ENCODE peak calls at places on chromosomes 4 and X, in four cellular contexts. O is endothelial cell, C is prostate gland, Y is psoas muscle. U is an unnamed sample.
A peak's percentile ranks its signal among the peaks of the same experiment; 100 is the strongest.

GRCh38 chrX:152876931-152877840 is 20.7 kb upstream of the ZNF185 start:
- DNase-seq in O (no peak), C (no peak), Y (no peak), U (no peak)

GRCh38 chrX:9282325-9282724 is 182.5 kb upstream of the TBL1X start:
- DNase-seq in O (no peak), C (no peak), Y (no peak), U (no peak)

GRCh38 chr4:51831133-51831532 is 11.8 kb upstream of the DCUN1D4 start:
- DNase-seq in O (peak; percentile 57), C (peak; percentile 46), Y (peak; percentile 81), U (peak; percentile 18)

GRCh38 chr4:186500721-186501304 is 54.6 kb downstream of the MTNR1A start:
- DNase-seq in O (no peak), C (no peak), Y (no peak), U (no peak)

GRCh38 chrX:39995457-39995856 is 102.3 kb downstream of the BCOR start:
- DNase-seq in O (no peak), C (no peak), Y (no peak), U (no peak)

GRCh38 chrX:31314921-31315320 is 243.1 kb upstream of the FTHL17 start:
- DNase-seq in O (no peak), C (no peak), Y (no peak), U (no peak)

GRCh38 chr4:74262522-74262921 is 45.7 kb upstream of the EPGN start:
- DNase-seq in O (no peak), C (no peak), Y (no peak), U (peak; percentile 13)

GRCh38 chrX:150940844-150941495 is 42.2 kb upstream of the HMGB3 start:
- DNase-seq in O (no peak), C (no peak), Y (no peak), U (no peak)

GRCh38 chrX:16578218-16578617 is 71.7 kb upstream of the S100G start:
- DNase-seq in O (peak; percentile 6), C (no peak), Y (no peak), U (no peak)

GRCh38 chr4:71188197-71188625 is 150.6 kb upstream of the SLC4A4 start:
- DNase-seq in O (peak; percentile 13), C (no peak), Y (no peak), U (no peak)

GRCh38 chr4:159222158-159222557 is 119.3 kb downstream of the RAPGEF2 start:
- DNase-seq in O (no peak), C (no peak), Y (no peak), U (no peak)

GRCh38 chr4:107647591-107647990 is 72.4 kb downstream of the PAPSS1 start:
- DNase-seq in O (no peak), C (no peak), Y (no peak), U (no peak)

GRCh38 chr4:102036619-102037376 is 246.3 kb downstream of the BANK1 start:
- DNase-seq in O (no peak), C (peak; percentile 7), Y (no peak), U (peak; percentile 74)

GRCh38 chrX:65926095-65927019 is 113.5 kb downstream of the VSIG4 start:
- DNase-seq in O (no peak), C (no peak), Y (no peak), U (no peak)

GRCh38 chr4:112975567-112976355 is 73.7 kb upstream of the ANK2 start:
- DNase-seq in O (no peak), C (no peak), Y (no peak), U (no peak)

GRCh38 chrX:23317799-23318724 is 16.6 kb upstream of the PTCHD1 start:
- DNase-seq in O (peak; percentile 57), C (no peak), Y (no peak), U (no peak)

DNA sequence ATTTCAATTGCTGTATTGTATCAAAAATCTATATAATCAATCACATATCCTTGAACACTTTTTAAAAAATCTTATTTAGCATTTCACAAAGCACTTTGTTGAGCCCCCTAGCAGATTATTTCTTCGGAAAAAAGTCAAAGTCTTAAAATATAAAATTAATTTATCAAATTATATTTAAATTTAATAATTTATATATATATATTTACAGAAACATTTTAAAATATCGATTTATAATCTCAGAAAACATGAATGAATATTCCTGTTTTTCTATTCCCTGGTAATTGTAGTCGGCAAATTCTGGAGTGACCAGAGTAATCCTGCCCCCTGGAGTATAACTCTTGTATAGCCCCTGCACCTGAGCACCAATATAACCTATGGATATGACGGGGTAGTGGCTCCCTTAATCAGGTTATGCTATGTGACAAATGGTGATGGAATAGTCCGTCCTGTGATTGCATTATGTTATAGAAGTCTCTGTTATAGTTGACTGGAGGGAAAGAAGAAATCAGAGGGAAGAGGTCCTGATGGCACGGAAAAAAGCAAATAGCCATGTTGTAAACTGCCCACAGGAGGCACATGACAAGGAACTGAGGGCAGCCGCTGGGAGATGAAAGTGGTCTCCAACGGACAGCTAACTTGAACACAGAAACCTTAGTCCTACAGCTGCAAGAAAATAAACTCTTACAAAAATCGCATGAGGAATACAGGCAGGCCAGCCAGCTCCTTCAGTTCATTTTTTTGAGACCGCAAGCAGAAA is 1092.3 kb downstream of the ARAP2 start:
- DNase-seq in O (peak; percentile 52), C (no peak), Y (no peak), U (no peak)
- TF ChIP-seq CTCF in O (peak; percentile 71), C (no peak), Y (peak; percentile 24), U (peak; percentile 74)

DNA sequence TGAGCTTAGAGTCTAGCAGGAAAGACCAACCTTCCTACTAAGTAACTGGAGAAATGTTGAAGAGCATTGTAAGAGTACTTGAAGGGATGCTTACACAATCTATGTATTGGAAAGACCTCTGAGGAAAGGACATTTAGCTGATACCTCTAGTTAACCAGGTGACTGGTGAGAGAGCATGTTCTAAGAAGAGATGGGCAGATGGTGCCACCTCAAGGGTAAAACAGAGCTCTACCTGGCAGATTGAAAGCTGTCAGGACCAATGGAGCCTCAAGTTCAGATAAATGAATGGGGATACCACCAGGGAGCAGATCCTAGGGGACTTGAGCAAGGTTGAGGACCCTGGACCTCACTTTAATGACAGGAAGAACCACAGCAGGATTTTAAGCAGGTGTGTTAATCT is 196.4 kb downstream of the QDPR start:
- DNase-seq in O (no peak), C (no peak), Y (no peak), U (no peak)
- TF ChIP-seq CTCF in O (no peak), C (no peak), Y (no peak), U (no peak)

GRCh38 chr4:126109836-126110235 is 795.1 kb downstream of the FAT4 start:
- DNase-seq in O (no peak), C (no peak), Y (no peak), U (no peak)

DNA sequence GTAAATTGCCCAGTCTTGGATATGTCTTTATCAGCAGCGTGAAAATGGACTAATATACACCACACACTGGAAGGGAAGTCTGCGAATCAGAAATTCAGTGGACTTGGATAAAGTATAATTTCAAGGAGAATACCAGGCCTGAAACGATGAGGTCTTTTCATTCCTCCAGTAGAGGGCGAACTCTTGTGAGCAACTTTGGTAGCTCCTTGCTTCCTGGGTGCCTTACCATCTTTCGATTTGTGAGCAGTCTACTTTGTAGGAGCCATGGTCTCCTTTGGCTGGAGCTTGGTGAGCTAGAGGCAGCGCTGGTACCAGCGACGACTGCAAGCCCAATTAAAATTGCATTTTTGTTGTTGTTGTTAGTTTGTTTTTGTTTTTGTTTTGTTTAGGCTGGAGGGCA is 791.9 kb downstream of the FAT4 start:
- DNase-seq in O (no peak), C (no peak), Y (no peak), U (peak; percentile 1)
- TF ChIP-seq CTCF in O (peak; percentile 40), C (no peak), Y (no peak), U (peak; percentile 52)

DNA sequence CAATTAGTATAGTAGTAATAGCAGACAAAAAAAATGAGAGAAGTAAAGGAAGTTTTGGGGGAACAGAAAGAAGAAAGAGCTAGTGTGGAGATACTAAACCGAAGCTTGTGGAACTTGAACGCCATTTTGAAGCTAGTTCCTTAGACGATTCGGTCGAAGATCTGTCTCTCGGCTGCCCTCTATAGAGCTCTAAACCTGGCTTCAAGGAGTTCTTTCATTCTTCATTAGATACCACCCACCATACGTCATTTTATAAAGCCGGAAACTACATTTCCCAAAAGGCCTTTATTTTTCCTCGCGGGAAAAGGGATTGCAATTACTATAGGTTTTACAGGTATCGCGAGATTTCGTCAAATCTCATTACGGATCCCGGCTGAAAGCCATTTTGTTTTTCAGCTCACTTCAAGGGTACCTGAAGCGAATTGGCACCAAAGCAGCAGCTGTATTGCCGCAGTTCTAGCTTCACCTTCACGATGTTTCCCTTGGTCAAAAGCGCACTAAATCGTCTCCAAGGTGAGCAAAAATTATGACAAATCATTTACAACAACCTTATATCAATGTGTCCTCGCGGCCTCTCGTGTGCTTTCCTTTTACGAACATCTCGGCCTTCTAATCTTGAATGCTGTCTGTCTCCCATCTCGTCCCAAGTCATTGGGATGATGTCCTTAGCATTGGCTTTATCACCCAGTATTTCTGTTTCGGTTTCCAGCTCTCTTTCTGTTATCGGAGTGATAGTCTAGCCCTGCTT is at the start of gene COX7B:
- DNase-seq in O (peak; percentile 56), C (peak; percentile 82), Y (peak; percentile 58), U (peak; percentile 95)
- TF ChIP-seq CTCF in O (no peak), C (no peak), Y (peak; percentile 34), U (peak; percentile 42)

GRCh38 chr4:144178414-144178813 is 37.9 kb upstream of the GYPA start:
- DNase-seq in O (no peak), C (no peak), Y (no peak), U (no peak)

GRCh38 chr4:144176476-144176875 is 36.0 kb upstream of the GYPA start:
- DNase-seq in O (no peak), C (no peak), Y (no peak), U (no peak)

GRCh38 chr4:144171697-144172096 is 31.2 kb upstream of the GYPA start:
- DNase-seq in O (no peak), C (no peak), Y (no peak), U (no peak)

GRCh38 chr4:144179152-144179739 is 38.7 kb upstream of the GYPA start:
- DNase-seq in O (no peak), C (no peak), Y (no peak), U (no peak)

DNA sequence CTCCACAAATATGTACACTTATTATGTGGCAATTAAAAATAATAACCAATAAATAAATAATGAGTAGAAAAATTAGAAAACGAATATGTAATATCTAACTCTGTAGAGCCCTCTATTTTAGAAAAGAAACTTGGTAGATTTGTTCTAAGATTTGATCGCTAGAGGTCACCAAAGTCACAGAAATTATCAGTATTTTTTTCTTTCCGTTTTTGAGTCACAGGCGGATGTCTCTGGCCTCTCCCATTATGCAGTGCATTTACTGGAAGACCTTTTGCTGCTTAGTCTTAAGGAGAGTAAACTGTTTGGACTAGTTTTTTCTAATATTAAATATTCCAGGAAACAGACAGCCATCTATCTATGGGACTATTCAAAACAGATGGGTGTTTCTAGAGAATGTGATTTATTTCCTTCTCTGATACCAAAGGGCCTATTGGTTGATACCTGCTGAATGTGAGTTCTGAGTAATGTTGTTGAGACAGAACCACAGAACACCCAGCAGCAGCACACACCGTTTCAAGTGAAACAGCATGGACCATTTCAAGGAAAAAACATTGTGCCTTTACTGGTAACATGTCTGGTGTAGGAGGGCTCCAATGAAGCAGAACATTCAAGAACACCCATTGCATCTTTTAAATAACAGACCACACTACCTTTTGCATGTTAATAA is 34.0 kb upstream of the GYPA start:
- DNase-seq in O (peak; percentile 6), C (peak; percentile 13), Y (no peak), U (peak; percentile 14)
- TF ChIP-seq CTCF in O (peak; percentile 71), C (no peak), Y (peak; percentile 40), U (peak; percentile 42)

GRCh38 chrX:2284601-2285000 is 216.2 kb downstream of the DHRSX start:
- DNase-seq in O (no peak), C (no peak), Y (no peak), U (no peak)
- TF ChIP-seq CTCF in O (no peak), C (no peak), Y (peak; percentile 6), U (no peak)

U was measured in LNCaP clone FGC.